ENCODE peak calls at places on chromosomes 4 and X, in seven cellular contexts. G is NB4, Q is iris pigment epithelial cell, X is NCI-H460, Y is mucosa of descending colon, H is mesendoderm, B is HT-29. D is an unnamed sample.

GRCh38 chr4:96136056-96136455 is 296.2 kb downstream of the PDHA2 start:
- DNase-seq in X (no peak), Y (no peak), G (no peak), H (no peak), B (no peak), Q (peak; percentile 12), D (no peak)

GRCh38 chrX:16023790-16024734 is 99.3 kb upstream of the GRPR start:
- DNase-seq in H (no peak), Y (no peak), G (no peak), B (peak; percentile 42), X (peak; percentile 13), Q (peak; percentile 32), D (no peak)

GRCh38 chrX:137562096-137562495 is 3.8 kb upstream of the ZIC3 start:
- DNase-seq in Q (no peak), Y (no peak), H (no peak), G (no peak), B (no peak), X (no peak), D (no peak)

GRCh38 chr4:38279650-38280322 is 319.6 kb downstream of the PTTG2 start:
- DNase-seq in B (peak; percentile 91), H (no peak), X (no peak), G (no peak), Y (peak; percentile 81), Q (no peak), D (no peak)

GRCh38 chrX:111353810-111354209 is 58.2 kb downstream of the DCX start:
- DNase-seq in Y (no peak), X (no peak), Q (peak; percentile 0), H (no peak), B (no peak), G (no peak), D (no peak)

GRCh38 chr4:53929955-53930798 is 134.2 kb downstream of the CHIC2 start:
- DNase-seq in G (peak; percentile 84), B (peak; percentile 86), H (peak; percentile 94), X (peak; percentile 59), Y (no peak), Q (peak; percentile 90), D (peak; percentile 62)

GRCh38 chr4:133623847-133624246 is 474.8 kb downstream of the PCDH10 start:
- DNase-seq in Y (no peak), B (no peak), G (no peak), H (no peak), X (no peak), Q (no peak), D (no peak)

GRCh38 chr4:110287130-110287529 is 88.7 kb upstream of the ELOVL6 start:
- DNase-seq in X (peak; percentile 40), G (no peak), H (no peak), Y (no peak), B (no peak), Q (peak; percentile 91), D (no peak)

GRCh38 chr4:97121493-97121892 is 1021.8 kb downstream of the STPG2 start:
- DNase-seq in X (no peak), G (no peak), Q (no peak), B (no peak), Y (no peak), H (no peak), D (no peak)

GRCh38 chrX:107659768-107660167 is 31.5 kb downstream of the PRPS1 start:
- DNase-seq in Y (no peak), X (peak; percentile 42), B (peak; percentile 71), H (no peak), G (peak; percentile 57), Q (peak; percentile 66), D (peak; percentile 41)

GRCh38 chrX:19849433-19850190 is 37.8 kb downstream of the SH3KBP1 start:
- DNase-seq in H (no peak), Y (no peak), B (no peak), Q (no peak), X (no peak), G (peak; percentile 53), D (no peak)

GRCh38 chr4:182880387-182881356 is 36.5 kb downstream of the DCTD start:
- DNase-seq in B (no peak), X (no peak), G (no peak), Y (no peak), H (no peak), Q (peak; percentile 9), D (no peak)

GRCh38 chrX:142977128-142977914 is 48.4 kb upstream of the SPANXN4 start:
- DNase-seq in X (no peak), H (no peak), B (no peak), Y (no peak), G (peak; percentile 4), Q (no peak), D (no peak)

GRCh38 chr4:83107636-83108035 is 6.9 kb downstream of the PLAC8 start:
- DNase-seq in B (no peak), G (no peak), Y (no peak), Q (no peak), X (no peak), H (no peak), D (no peak)

GRCh38 chr4:73701116-73701515 is 39.3 kb upstream of the CXCL8 start:
- DNase-seq in Q (no peak), X (no peak), G (no peak), H (no peak), Y (no peak), B (no peak), D (no peak)

GRCh38 chr4:1192493-1193205 is 20.3 kb upstream of the SPON2 start:
- DNase-seq in X (no peak), G (peak; percentile 4), B (no peak), Y (peak; percentile 52), Q (peak; percentile 44), H (no peak), D (no peak)

GRCh38 chr4:110200673-110201072 is 2.3 kb upstream of the ELOVL6 start:
- DNase-seq in Y (no peak), G (no peak), X (no peak), Q (no peak), B (no peak), H (no peak), D (no peak)

GRCh38 chr4:100843897-100844296 is 326.1 kb upstream of the EMCN start:
- DNase-seq in B (no peak), Q (peak; percentile 9), H (no peak), X (no peak), Y (no peak), G (no peak), D (no peak)

GRCh38 chrX:73913580-73913979 is 350.6 kb downstream of the CHIC1 start:
- DNase-seq in H (no peak), B (peak; percentile 12), Q (peak; percentile 58), G (no peak), Y (no peak), X (no peak), D (no peak)

GRCh38 chrX:107000013-107000515 is at the start of gene MORC4:
- DNase-seq in H (peak; percentile 92), X (peak; percentile 64), Q (peak; percentile 79), B (peak; percentile 86), Y (peak; percentile 85), G (no peak), D (peak; percentile 76)

GRCh38 chr4:168483786-168484185 is 3.5 kb upstream of the DDX60L start:
- DNase-seq in G (no peak), B (no peak), Q (peak; percentile 57), Y (no peak), X (no peak), H (no peak), D (no peak)

GRCh38 chr4:79164961-79165610 is 160.8 kb downstream of the NAA11 start:
- DNase-seq in B (no peak), G (peak; percentile 2), X (no peak), Q (no peak), Y (no peak), H (peak; percentile 17), D (no peak)

GRCh38 chrX:48890296-48890925 is 7.2 kb downstream of the TIMM17B start:
- DNase-seq in X (no peak), G (no peak), Q (no peak), B (no peak), H (peak; percentile 43), Y (no peak), D (no peak)

GRCh38 chrX:29229802-29230201 is 642.6 kb downstream of the IL1RAPL1 start:
- DNase-seq in Y (no peak), B (no peak), X (peak; percentile 21), H (no peak), G (no peak), Q (peak; percentile 28), D (no peak)

GRCh38 chrX:128691872-128692271 is 639.7 kb upstream of the ACTRT1 start:
- DNase-seq in Y (no peak), Q (no peak), B (no peak), G (no peak), H (no peak), X (no peak), D (no peak)

GRCh38 chr4:53592686-53593641 is 1.7 kb upstream of the LNX1 start:
- DNase-seq in X (no peak), H (peak; percentile 93), Y (peak; percentile 82), B (peak; percentile 78), Q (no peak), G (peak; percentile 25), D (no peak)

GRCh38 chr4:2007804-2008670 is 737 bp downstream of the NELFA start:
- DNase-seq in H (peak; percentile 14), B (no peak), X (no peak), G (no peak), Y (peak; percentile 57), Q (peak; percentile 19), D (no peak)

GRCh38 chr4:56828784-56829535 is 7.5 kb upstream of the SPINK2 start:
- DNase-seq in H (no peak), Y (no peak), G (no peak), B (no peak), Q (peak; percentile 69), X (no peak), D (no peak)

GRCh38 chr4:37219251-37219650 is 25.3 kb upstream of the NWD2 start:
- DNase-seq in B (no peak), Q (no peak), Y (no peak), H (no peak), X (no peak), G (no peak), D (no peak)

GRCh38 chr4:113823291-113823659 is 61.7 kb upstream of the CAMK2D start:
- DNase-seq in X (no peak), B (no peak), Y (no peak), Q (peak; percentile 73), G (peak; percentile 43), H (no peak), D (no peak)

GRCh38 chr4:37453004-37453360 is 208.4 kb downstream of the NWD2 start:
- DNase-seq in Y (no peak), Q (peak; percentile 67), B (peak; percentile 96), X (peak; percentile 65), G (peak; percentile 82), H (peak; percentile 92), D (peak; percentile 78)

GRCh38 chrX:109911046-109911445 is 91.9 kb upstream of the TMEM164 start:
- DNase-seq in X (no peak), G (no peak), Q (no peak), Y (no peak), B (no peak), H (no peak), D (no peak)

GRCh38 chrX:136879001-136879667 is 1.4 kb downstream of the RBMX start:
- DNase-seq in X (no peak), Y (no peak), G (no peak), B (no peak), H (no peak), Q (peak; percentile 29), D (no peak)

GRCh38 chr4:38832624-38833528 is 23.7 kb downstream of the TLR6 start:
- DNase-seq in Q (no peak), Y (no peak), B (peak; percentile 5), G (no peak), H (peak; percentile 1), X (no peak), D (no peak)

GRCh38 chrX:74343327-74343969 is 39.5 kb downstream of the ZCCHC13 start:
- DNase-seq in G (no peak), H (no peak), Q (no peak), X (no peak), B (no peak), Y (no peak), D (no peak)

GRCh38 chr4:24544208-24544607 is 40.1 kb downstream of the DHX15 start:
- DNase-seq in H (no peak), Y (no peak), G (no peak), B (no peak), Q (peak; percentile 24), X (no peak), D (no peak)